ENCODE peak calls at places on chromosomes 6 and 20, in seven cellular contexts. M is HCT116, G is HepG2, P is H1, A is suprapubic skin, D is spleen, J is GM23338. B is an unnamed sample.

GRCh38 chr20:53883098-53883762 is 187.2 kb downstream of the BCAS1 start:
- DNase-seq in M (no peak), G (no peak), P (no peak), A (no peak), D (no peak), J (no peak), B (no peak)

GRCh38 chr6:45619211-45619760 is 241.6 kb upstream of the SUPT3H start:
- DNase-seq in M (no peak), G (no peak), P (no peak), A (no peak), D (no peak), J (no peak), B (no peak)

GRCh38 chr6:136550330-136551071 is at the start of gene MAP7:
- DNase-seq in M (peak; percentile 75), G (no peak), P (peak; percentile 81), A (peak; percentile 85), D (peak; percentile 90), J (peak; percentile 96), B (peak; percentile 96)

GRCh38 chr6:30213999-30214982 is 1.1 kb upstream of the TRIM26 start:
- DNase-seq in M (no peak), G (peak; percentile 66), P (no peak), A (peak; percentile 94), D (peak; percentile 98), J (peak; percentile 77), B (peak; percentile 97)

GRCh38 chr20:60993647-60994046 is 258.4 kb upstream of the CDH4 start:
- DNase-seq in M (no peak), G (no peak), P (no peak), A (no peak), D (no peak), J (peak; percentile 11), B (no peak)

GRCh38 chr6:75281643-75282042 is 2.9 kb downstream of the TMEM30A start:
- DNase-seq in M (no peak), G (no peak), P (no peak), A (no peak), D (no peak), J (no peak), B (no peak)

GRCh38 chr20:36584018-36584481 is 10.7 kb downstream of the TGIF2 start:
- DNase-seq in M (no peak), G (no peak), P (no peak), A (no peak), D (no peak), J (no peak), B (no peak)

GRCh38 chr6:54801669-54802068 is 44.9 kb upstream of the FAM83B start:
- DNase-seq in M (peak; percentile 83), G (no peak), P (no peak), A (no peak), D (no peak), J (no peak), B (no peak)

GRCh38 chr6:106165885-106166485 is 79.8 kb downstream of the PRDM1 start:
- DNase-seq in M (no peak), G (peak; percentile 69), P (no peak), A (no peak), D (no peak), J (no peak), B (no peak)

GRCh38 chr6:37036146-37036545 is 30.7 kb downstream of the FGD2 start:
- DNase-seq in M (no peak), G (no peak), P (no peak), A (no peak), D (no peak), J (peak; percentile 50), B (no peak)

GRCh38 chr20:61328906-61329558 is 77.0 kb downstream of the CDH4 start:
- DNase-seq in M (no peak), G (peak; percentile 15), P (no peak), A (no peak), D (peak; percentile 84), J (no peak), B (no peak)

DNA sequence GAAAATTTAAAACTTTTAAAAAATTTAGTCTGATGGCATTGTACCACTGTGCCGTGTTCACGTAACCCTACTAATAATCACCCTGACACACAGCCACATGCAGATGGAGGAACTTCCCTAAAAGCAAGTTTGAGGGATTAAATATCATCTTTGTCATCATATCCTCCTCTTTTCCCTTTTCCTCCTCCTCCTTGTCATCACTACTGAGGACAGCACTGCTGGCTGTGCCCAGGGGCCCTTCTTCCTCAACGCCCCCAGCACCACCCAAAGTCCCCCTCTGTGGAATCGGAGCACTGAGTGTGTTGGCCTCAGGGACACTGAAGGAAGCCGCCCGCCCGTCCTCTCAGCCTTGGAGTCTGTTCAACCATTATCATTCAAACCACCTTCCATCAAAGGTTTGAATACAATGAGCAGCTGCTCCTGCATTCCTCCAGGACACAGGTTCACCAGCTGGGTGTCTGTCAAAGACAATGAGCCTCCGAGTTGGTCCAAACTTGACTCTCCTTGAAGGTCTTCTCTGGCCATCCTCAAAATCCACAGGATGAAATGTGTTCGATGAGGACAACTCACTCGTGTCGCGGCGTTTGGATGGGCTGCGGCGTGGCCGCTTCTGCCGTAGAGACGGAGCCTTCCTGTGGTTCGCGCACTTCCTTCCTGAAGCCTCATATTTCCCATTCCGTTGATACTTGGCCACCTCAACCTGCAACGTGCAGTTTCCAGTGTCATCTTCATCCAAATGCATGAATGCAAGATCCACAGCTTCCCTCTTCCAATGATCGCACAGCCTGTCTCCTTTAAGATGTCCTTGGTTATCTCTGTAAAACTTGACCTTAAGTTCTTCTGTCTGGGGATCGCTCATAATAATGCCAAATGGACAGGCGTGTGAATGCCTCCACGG is 23.3 kb downstream of the NQO2 start:
- DNase-seq in M (no peak), G (no peak), P (no peak), A (no peak), D (peak; percentile 87), J (peak; percentile 64), B (peak; percentile 76)
- H3K4me3 ChIP-seq in M (no peak overlapping the region), G (no peak overlapping the region), P (no peak overlapping the region), A (peak overlapping the region; percentile 56), D (peak overlapping the region; percentile 71), J (peak overlapping the region; percentile 39), B (peak overlapping the region; percentile 0)

GRCh38 chr6:49966823-49967222 is 2.6 kb downstream of the DEFB113 start:
- DNase-seq in M (no peak), G (no peak), P (no peak), A (no peak), D (no peak), J (no peak), B (no peak)

GRCh38 chr6:49958180-49958579 is 5.8 kb downstream of the DEFB114 start:
- DNase-seq in M (no peak), G (no peak), P (no peak), A (no peak), D (no peak), J (no peak), B (no peak)

GRCh38 chr6:49969588-49969987 is at the start of gene DEFB113:
- DNase-seq in M (no peak), G (no peak), P (no peak), A (no peak), D (no peak), J (no peak), B (no peak)

GRCh38 chr6:49966334-49966733 is 2.4 kb upstream of the DEFB114 start:
- DNase-seq in M (no peak), G (no peak), P (peak; percentile 17), A (no peak), D (no peak), J (peak; percentile 81), B (no peak)

GRCh38 chr6:49964064-49964463 is at the start of gene DEFB114:
- DNase-seq in M (no peak), G (no peak), P (no peak), A (no peak), D (no peak), J (no peak), B (no peak)
- H3K4me1 ChIP-seq in M (no peaks in the 10 kb centered on the region), G (no peaks in the 10 kb centered on the region), P (no peaks in the 10 kb centered on the region), A (no peaks in the 10 kb centered on the region), D (no peaks in the 10 kb centered on the region), J (peaks cover 30% of the 10 kb centered on the region), B (no peaks in the 10 kb centered on the region)

GRCh38 chr6:167546611-167547327 is 221.9 kb downstream of the TTLL2 start:
- DNase-seq in M (no peak), G (no peak), P (no peak), A (no peak), D (no peak), J (no peak), B (peak; percentile 51)

GRCh38 chr6:167547328-167547692 is 222.4 kb downstream of the TTLL2 start:
- DNase-seq in M (no peak), G (no peak), P (no peak), A (no peak), D (no peak), J (no peak), B (no peak)

GRCh38 chr6:167541544-167541943 is 216.7 kb downstream of the TTLL2 start:
- DNase-seq in M (no peak), G (no peak), P (no peak), A (no peak), D (no peak), J (no peak), B (no peak)

GRCh38 chr6:167547751-167548150 is 222.9 kb downstream of the TTLL2 start:
- DNase-seq in M (no peak), G (no peak), P (no peak), A (no peak), D (no peak), J (no peak), B (no peak)

DNA sequence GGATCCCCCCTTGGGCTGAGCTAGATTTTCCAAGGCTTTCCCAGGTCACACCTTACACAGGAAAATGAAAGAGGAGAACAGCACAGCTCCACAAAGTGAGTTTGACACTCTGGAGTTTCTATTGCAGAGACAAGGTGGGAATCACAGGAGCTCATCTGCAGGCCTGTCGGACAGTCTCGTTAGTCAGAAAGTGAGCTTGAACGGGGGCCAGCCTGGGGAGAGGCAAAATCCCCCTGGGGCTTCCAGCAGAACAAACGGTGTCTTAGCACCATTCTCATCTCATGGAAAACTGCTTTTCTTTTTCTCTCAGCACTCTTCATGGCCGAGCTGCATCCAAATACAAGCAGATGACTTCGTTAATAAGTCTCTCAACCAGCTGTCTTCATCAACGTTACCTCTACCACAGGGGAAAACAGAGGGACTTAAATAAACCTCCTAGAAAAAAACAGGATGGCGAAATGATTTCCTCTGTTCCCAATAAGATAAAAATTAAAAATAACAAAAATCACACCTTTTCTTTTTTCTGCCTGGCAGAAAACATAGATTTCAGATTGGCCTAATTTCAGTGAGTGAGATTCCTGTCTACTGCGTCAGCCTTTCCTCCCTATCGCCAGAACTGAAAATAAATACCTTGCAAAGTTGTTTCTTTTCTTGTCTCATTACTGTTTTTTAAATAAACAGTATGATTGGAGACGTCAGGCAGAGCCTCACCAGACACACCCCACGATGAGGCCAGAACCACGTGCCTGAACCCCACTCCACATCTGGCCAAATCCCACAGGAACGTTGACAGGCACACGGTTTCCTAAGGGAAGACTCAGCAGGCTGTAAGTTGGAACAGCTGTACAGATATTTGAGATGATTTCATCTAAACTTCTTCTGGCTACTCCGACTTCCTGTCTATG is 219.0 kb downstream of the TTLL2 start:
- DNase-seq in M (no peak), G (no peak), P (no peak), A (no peak), D (no peak), J (no peak), B (no peak)
- TF ChIP-seq POLR2AphosphoS5 in M (no peak), G (no peak), P (no peak), A (no peak), D (no peak), J (no peak), B (no peak)

GRCh38 chr20:22403860-22404608 is 180.3 kb downstream of the FOXA2 start:
- DNase-seq in M (no peak), G (peak; percentile 77), P (no peak), A (no peak), D (no peak), J (peak; percentile 20), B (peak; percentile 46)
- H3K4me3 ChIP-seq in M (no peak overlapping the region), G (peak overlapping the region; percentile 69), P (peak overlapping the region; percentile 3), A (peak overlapping the region; percentile 30), D (peak overlapping the region; percentile 59), J (peak overlapping the region; percentile 44), B (peak overlapping the region; percentile 17)

GRCh38 chr6:131258010-131258652 is 122.9 kb downstream of the AKAP7 start:
- DNase-seq in M (no peak), G (no peak), P (no peak), A (no peak), D (no peak), J (no peak), B (no peak)
- H3K4me1 ChIP-seq in M (peaks cover 8% of the 10 kb centered on the region), G (peaks cover 23% of the 10 kb centered on the region), P (no peaks in the 10 kb centered on the region), A (no peaks in the 10 kb centered on the region), D (no peaks in the 10 kb centered on the region), J (peaks cover 14% of the 10 kb centered on the region), B (peaks cover 9% of the 10 kb centered on the region)